ENCODE peak calls at places on chromosomes 1 and 21, in five cellular contexts. D, K, Y, J and P are unnamed samples.

GRCh38 chr1:22131875-22132486 is 10.9 kb downstream of the WNT4 start:
- DNase-seq in Y (peak; percentile 77), J (no peak), D (peak; percentile 85), K (peak; percentile 68), P (peak; percentile 77)

GRCh38 chr1:89943846-89944781 is 50.8 kb upstream of the ZNF326 start:
- DNase-seq in K (no peak), D (no peak), J (no peak), Y (no peak), P (no peak)

GRCh38 chr1:218568962-218569530 is 223.9 kb downstream of the TGFB2 start:
- DNase-seq in Y (no peak), D (no peak), J (no peak), K (no peak), P (no peak)

GRCh38 chr1:232381676-232382075 is 248.3 kb downstream of the SIPA1L2 start:
- DNase-seq in Y (no peak), K (no peak), J (no peak), D (peak; percentile 2), P (peak; percentile 9)

GRCh38 chr1:38152351-38153082 is 105.9 kb upstream of the POU3F1 start:
- DNase-seq in Y (peak; percentile 93), J (peak; percentile 49), D (no peak), K (no peak), P (peak; percentile 92)

GRCh38 chr1:25590096-25590824 is 26.3 kb upstream of the MAN1C1 start:
- DNase-seq in K (no peak), J (no peak), Y (no peak), D (no peak), P (peak; percentile 6)

GRCh38 chr1:51093566-51093965 is 8.5 kb upstream of the C1orf185 start:
- DNase-seq in Y (no peak), J (no peak), D (no peak), K (no peak), P (no peak)

GRCh38 chr1:174428739-174429138 is 19.0 kb upstream of the GPR52 start:
- DNase-seq in D (no peak), Y (no peak), J (no peak), K (no peak), P (no peak)

GRCh38 chr21:41927727-41928409 is 25.9 kb downstream of the C2CD2 start:
- DNase-seq in J (no peak), Y (no peak), D (no peak), K (no peak), P (no peak)

GRCh38 chr1:151994956-151995355 is 1.3 kb upstream of the S100A10 start:
- DNase-seq in Y (no peak), K (no peak), D (peak; percentile 54), J (peak; percentile 95), P (peak; percentile 50)

GRCh38 chr21:15023782-15024181 is 41.0 kb downstream of the NRIP1 start:
- DNase-seq in Y (no peak), D (no peak), K (no peak), J (no peak), P (no peak)

GRCh38 chr1:19067187-19067911 is 110.9 kb upstream of the IFFO2 start:
- DNase-seq in K (no peak), J (no peak), Y (peak; percentile 26), D (peak; percentile 73), P (peak; percentile 68)

GRCh38 chr21:14737922-14738321 is 191.8 kb upstream of the SAMSN1 start:
- DNase-seq in J (peak; percentile 16), D (no peak), Y (peak; percentile 42), K (no peak), P (peak; percentile 70)

GRCh38 chr1:41547781-41548560 is 63.5 kb upstream of the EDN2 start:
- DNase-seq in D (no peak), K (no peak), J (no peak), Y (no peak), P (peak; percentile 48)

GRCh38 chr1:62637392-62638105 is 40.2 kb downstream of the ANGPTL3 start:
- DNase-seq in J (no peak), K (no peak), D (no peak), Y (no peak), P (no peak)